ENCODE peak calls at places on chromosomes 12 and 14, in four cellular contexts. One of them, this sample, is unnamed.

GRCh38 chr14:61350427-61350826 is 29.0 kb downstream of the PRKCH start:
- DNase-seq in BJ: no peak
- DNase-seq in WTC11: no peak
- DNase-seq in ascending aorta: no peak
- DNase-seq in this sample: no peak

GRCh38 chr12:74292351-74293194 is 245.1 kb upstream of the ATXN7L3B start:
- DNase-seq in BJ: no peak
- DNase-seq in WTC11: peak; percentile 28
- DNase-seq in ascending aorta: no peak
- DNase-seq in this sample: no peak

GRCh38 chr14:57486767-57487379 is 6.8 kb downstream of the CCDC198 start:
- DNase-seq in BJ: no peak
- DNase-seq in WTC11: no peak
- DNase-seq in ascending aorta: no peak
- DNase-seq in this sample: no peak

GRCh38 chr12:9064201-9064814 is 51.4 kb downstream of the A2M start:
- DNase-seq in BJ: no peak
- DNase-seq in WTC11: peak; percentile 70
- DNase-seq in ascending aorta: no peak
- DNase-seq in this sample: peak; percentile 38

GRCh38 chr14:99995700-99996356 is 69.4 kb upstream of the EVL start:
- DNase-seq in BJ: no peak
- DNase-seq in WTC11: peak; percentile 83
- DNase-seq in ascending aorta: no peak
- DNase-seq in this sample: peak; percentile 39

GRCh38 chr12:90546511-90546910 is 408.5 kb downstream of the CCER1 start:
- DNase-seq in BJ: no peak
- DNase-seq in WTC11: no peak
- DNase-seq in ascending aorta: no peak
- DNase-seq in this sample: no peak

GRCh38 chr14:60680511-60680910 is 31.2 kb upstream of the SIX1 start:
- DNase-seq in BJ: no peak
- DNase-seq in WTC11: no peak
- DNase-seq in ascending aorta: no peak
- DNase-seq in this sample: no peak

GRCh38 chr12:45214739-45215418 is 1.0 kb upstream of the ANO6 start:
- DNase-seq in BJ: no peak
- DNase-seq in WTC11: no peak
- DNase-seq in ascending aorta: no peak
- DNase-seq in this sample: no peak

GRCh38 chr12:111034911-111035577 is 114.7 kb upstream of the MYL2 start:
- DNase-seq in BJ: no peak
- DNase-seq in WTC11: peak; percentile 66
- DNase-seq in ascending aorta: no peak
- DNase-seq in this sample: no peak

GRCh38 chr14:66099931-66100330 is 386.2 kb upstream of the CCDC196 start:
- DNase-seq in BJ: no peak
- DNase-seq in WTC11: no peak
- DNase-seq in ascending aorta: no peak
- DNase-seq in this sample: no peak

GRCh38 chr12:40971911-40972310 is 216.2 kb upstream of the PDZRN4 start:
- DNase-seq in BJ: no peak
- DNase-seq in WTC11: no peak
- DNase-seq in ascending aorta: no peak
- DNase-seq in this sample: no peak

DNA sequence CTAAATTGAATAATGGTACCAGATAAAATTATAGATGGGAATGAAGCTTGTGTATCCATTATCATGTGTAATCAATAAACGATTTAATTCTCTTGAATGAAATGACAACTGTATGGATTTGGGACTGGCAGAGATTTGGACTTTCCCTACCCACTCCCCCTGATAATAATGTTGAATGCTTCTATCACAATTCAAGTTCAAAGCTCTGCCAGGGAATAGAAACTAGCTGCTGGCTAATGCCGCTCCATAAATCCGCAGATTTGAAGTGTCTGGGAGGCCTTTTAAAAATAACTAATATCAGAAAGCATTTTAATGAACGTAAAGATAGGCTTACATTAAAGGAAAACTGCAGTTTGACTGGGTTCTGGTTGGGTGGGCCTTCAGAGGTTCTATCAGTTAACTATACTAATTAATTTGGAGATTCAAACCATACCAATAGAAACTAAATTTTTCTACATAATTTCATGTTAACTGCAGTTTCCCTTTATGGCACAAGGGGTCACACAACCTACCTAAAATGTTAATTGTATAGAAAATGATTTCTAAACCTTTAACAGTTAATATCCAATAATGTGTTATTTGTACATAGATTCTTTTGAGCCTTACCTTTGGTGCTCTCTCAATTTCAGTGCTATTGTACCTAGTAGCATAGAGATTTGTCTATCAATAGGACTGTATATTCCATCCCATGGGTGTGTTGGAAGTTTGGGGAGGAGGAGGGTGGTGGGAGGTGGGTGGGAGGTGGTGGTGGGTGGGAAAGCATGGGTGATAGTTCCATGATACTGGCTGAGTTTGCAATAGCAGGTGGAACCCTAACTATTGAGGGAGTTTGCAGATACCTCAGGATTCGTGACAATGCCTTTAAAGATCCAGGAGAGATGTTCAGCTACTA is 4.9 kb downstream of the HNRNPA1 start:
- DNase-seq in BJ: no peak
- DNase-seq in WTC11: no peak
- DNase-seq in ascending aorta: no peak
- DNase-seq in this sample: no peak
- TF ChIP-seq CTCF in BJ: peak; percentile 41
- TF ChIP-seq CTCF in WTC11: no peak
- TF ChIP-seq CTCF in ascending aorta: no peak
- TF ChIP-seq CTCF in this sample: no peak

GRCh38 chr12:57229041-57229633 is 374 bp upstream of the SHMT2 start:
- DNase-seq in BJ: no peak
- DNase-seq in WTC11: no peak
- DNase-seq in ascending aorta: no peak
- DNase-seq in this sample: no peak
- TF ChIP-seq CTCF in BJ: no peak
- TF ChIP-seq CTCF in WTC11: no peak
- TF ChIP-seq CTCF in ascending aorta: no peak
- TF ChIP-seq CTCF in this sample: no peak

DNA sequence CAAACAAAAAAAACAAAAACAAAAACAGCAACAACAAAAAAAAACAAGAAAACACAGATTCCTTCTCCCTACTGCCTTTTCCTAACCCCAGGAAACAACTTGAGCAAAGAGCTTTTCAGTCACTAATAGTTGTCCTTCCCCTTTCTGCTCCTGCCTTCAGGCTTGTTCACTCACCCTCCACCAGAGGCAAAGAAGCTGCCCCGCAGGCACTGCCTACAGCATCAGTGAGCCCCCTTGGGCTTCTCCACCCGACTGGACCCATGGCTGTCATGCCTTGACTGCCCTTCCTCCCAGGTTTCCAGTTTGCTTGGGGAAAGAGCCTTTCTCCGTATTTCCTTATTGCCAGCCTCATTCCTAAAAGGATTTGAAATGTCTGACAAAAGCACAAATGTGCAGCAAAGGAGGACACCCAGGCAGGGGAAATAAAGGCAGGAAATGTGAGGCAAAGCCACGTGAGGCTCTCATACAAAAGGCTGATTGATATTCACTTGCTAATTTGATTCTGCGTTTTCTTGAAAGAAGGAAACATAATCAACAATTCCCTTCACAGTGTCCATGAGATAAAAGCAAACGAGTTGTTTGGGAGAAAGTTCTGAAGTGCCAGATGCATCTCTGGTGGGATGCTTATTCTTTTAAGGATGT is 85.7 kb downstream of the GPATCH2L start:
- DNase-seq in BJ: no peak
- DNase-seq in WTC11: peak; percentile 31
- DNase-seq in ascending aorta: no peak
- DNase-seq in this sample: no peak
- TF ChIP-seq CTCF in BJ: no peak
- TF ChIP-seq CTCF in WTC11: no peak
- TF ChIP-seq CTCF in ascending aorta: no peak
- TF ChIP-seq CTCF in this sample: no peak

DNA sequence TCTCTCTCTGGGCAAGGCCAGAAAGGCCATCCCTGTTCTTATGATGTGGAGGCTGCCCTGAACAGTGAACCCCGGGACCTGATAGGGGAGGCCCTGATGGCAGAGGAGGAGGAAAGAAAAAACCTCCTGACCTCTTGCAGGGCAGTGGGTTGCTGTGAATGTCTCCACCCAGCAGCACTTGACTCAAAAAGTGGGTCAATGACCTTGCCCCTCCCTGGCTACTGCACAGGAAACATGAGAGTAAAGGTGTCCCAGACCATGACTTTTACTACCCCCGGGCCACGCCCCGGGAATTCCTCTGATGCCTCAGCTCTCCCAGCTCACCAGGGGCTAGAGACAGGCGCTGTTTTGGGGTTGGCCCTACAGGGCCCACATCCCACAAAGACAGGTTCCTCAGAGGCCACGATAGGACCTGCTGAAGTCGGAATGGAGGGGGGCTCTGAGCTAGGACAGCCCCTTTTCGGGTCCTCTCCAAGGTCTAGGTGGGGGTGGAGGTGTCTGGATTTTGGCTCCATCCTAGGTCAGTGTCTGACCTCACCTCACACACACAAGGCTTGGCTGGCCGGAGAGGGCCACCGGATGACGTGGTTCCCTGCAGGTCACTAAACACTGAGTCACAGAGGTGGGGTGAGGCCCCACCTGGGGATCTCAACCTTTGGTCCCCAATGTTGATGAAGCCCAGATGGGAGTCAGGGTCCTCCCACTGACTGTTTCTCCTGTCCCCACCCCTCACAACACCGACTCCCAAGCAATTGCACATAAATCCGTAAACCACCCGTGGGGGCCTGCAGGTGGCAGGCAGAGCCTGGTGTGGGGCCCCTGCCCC is 1.6 kb downstream of the RHOF start:
- DNase-seq in BJ: no peak
- DNase-seq in WTC11: no peak
- DNase-seq in ascending aorta: no peak
- DNase-seq in this sample: no peak
- TF ChIP-seq CTCF in BJ: no peak
- TF ChIP-seq CTCF in WTC11: no peak
- TF ChIP-seq CTCF in ascending aorta: no peak
- TF ChIP-seq CTCF in this sample: no peak

DNA sequence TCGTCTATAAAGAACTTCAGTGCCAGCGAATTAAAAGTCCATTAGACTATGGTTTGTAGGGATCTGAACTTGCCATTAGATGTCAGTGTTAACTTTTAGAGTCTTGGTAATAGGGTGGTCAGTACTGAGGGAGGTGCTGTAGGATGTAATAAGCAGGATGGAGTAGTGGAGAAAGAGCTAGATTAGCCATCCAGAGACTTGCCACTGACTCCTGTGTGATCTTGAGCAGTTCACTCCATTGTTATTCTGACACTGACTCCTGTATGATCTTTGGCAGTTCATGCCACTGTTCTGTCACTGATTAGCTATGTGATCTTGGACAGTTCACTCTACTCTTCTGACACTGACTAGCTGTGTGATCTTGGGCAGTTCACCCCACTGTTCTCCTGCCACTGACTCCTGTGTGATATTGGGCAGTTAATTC is 133.6 kb downstream of the TTLL5 start:
- DNase-seq in BJ: peak; percentile 10
- DNase-seq in WTC11: no peak
- DNase-seq in ascending aorta: no peak
- DNase-seq in this sample: no peak
- TF ChIP-seq CTCF in BJ: peak; percentile 55
- TF ChIP-seq CTCF in WTC11: no peak
- TF ChIP-seq CTCF in ascending aorta: no peak
- TF ChIP-seq CTCF in this sample: no peak

GRCh38 chr12:14931791-14932560 is 6.4 kb downstream of the ERP27 start:
- DNase-seq in BJ: no peak
- DNase-seq in WTC11: no peak
- DNase-seq in ascending aorta: no peak
- DNase-seq in this sample: no peak

GRCh38 chr12:14927267-14927666 is 11.1 kb downstream of the ERP27 start:
- DNase-seq in BJ: no peak
- DNase-seq in WTC11: no peak
- DNase-seq in ascending aorta: no peak
- DNase-seq in this sample: no peak

GRCh38 chr12:14928946-14929345 is 9.4 kb downstream of the ERP27 start:
- DNase-seq in BJ: no peak
- DNase-seq in WTC11: no peak
- DNase-seq in ascending aorta: no peak
- DNase-seq in this sample: no peak

GRCh38 chr12:14931359-14931758 is 7.0 kb downstream of the ERP27 start:
- DNase-seq in BJ: peak; percentile 41
- DNase-seq in WTC11: no peak
- DNase-seq in ascending aorta: no peak
- DNase-seq in this sample: no peak

DNA sequence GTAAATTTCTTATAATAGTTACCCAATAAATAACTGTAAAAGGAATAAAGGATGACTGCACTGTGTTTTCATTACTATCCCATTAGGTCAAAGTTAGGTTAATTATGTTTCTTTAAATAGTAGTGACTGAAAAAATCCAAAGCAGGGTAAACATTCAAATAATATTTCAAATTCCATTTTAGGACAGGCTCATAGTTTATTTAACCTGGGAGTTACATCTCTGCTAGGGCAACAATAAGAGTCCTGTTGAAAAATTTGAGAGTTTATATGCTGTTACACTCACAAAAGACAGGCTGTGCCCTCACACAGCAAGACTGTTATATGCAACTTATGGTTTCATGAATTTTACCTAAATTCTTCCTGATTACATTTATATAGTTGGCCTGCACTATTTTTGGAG is 8.0 kb downstream of the ERP27 start:
- DNase-seq in BJ: peak; percentile 54
- DNase-seq in WTC11: no peak
- DNase-seq in ascending aorta: no peak
- DNase-seq in this sample: no peak
- TF ChIP-seq CTCF in BJ: peak; percentile 42
- TF ChIP-seq CTCF in WTC11: no peak
- TF ChIP-seq CTCF in ascending aorta: peak; percentile 17
- TF ChIP-seq CTCF in this sample: no peak

DNA sequence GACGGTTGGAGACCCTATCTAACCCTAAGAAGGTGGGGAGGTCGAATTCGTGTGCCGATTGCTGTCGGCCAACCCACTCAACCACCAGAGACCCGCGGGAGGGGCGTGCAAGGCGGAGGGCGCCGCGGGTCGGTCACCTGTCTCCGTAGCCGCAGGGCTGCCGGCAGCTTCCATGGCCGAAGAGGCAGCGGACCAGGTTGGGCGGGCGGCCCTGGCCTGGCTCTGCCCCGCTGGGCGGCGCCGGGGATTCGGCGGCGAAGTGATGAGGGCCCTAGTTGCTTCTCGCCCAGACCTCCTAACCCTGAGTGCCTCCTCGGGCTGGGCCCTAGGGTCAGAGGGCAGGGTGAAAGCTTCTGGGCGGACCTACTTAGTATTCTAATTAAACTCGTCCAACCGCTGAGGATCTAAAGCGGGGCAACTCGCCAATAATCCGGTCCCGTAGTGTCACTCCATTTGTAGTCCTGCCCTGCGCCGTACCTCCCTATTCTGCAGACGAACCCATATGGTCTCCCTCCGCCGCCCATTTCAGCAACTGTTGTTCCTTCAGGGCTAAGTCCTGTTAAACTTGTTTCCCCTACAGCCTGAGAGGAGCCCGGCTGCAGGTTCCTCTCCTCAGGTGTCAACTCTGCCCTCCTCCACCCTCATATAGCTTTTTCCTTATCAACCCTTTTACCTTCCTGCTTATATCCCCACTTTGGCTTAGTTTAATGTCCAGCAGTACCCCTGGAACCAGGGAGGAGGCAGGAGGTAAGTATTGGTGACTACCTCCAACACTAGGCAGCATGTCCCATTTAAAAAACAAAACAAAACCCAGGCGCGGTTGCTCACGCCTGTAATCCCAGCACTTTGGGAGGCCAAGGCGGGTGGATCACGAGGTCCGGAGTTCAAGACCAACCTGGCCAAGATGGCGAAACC is at the start of gene PYM1:
- DNase-seq in BJ: no peak
- DNase-seq in WTC11: peak; percentile 79
- DNase-seq in ascending aorta: peak; percentile 57
- DNase-seq in this sample: peak; percentile 65
- TF ChIP-seq CTCF in BJ: no peak
- TF ChIP-seq CTCF in WTC11: no peak
- TF ChIP-seq CTCF in ascending aorta: no peak
- TF ChIP-seq CTCF in this sample: no peak

This sample was measured in activated B cell treated with CpG ODN at 0.5 μM for 24 hours.